ENCODE peak calls at places on chromosomes 2 and 18, in four cellular contexts. One of them, this sample, is unnamed.
A peak's percentile ranks its signal among the peaks of the same experiment; 100 is the strongest.

GRCh38 chr18:37435150-37435872 is 130.3 kb downstream of the CELF4 start:
- DNase-seq in H1: no peak
- DNase-seq in neuronal stem cell: no peak
- DNase-seq in IMR-90: no peak
- DNase-seq in this sample: no peak

GRCh38 chr2:30213326-30213725 is 18.0 kb upstream of the LBH start:
- DNase-seq in H1: no peak
- DNase-seq in neuronal stem cell: no peak
- DNase-seq in IMR-90: no peak
- DNase-seq in this sample: no peak

GRCh38 chr18:56511996-56512395 is 126.4 kb downstream of the TXNL1 start:
- DNase-seq in H1: no peak
- DNase-seq in neuronal stem cell: no peak
- DNase-seq in IMR-90: no peak
- DNase-seq in this sample: no peak

GRCh38 chr18:70376137-70376913 is 87.5 kb downstream of the SOCS6 start:
- DNase-seq in neuronal stem cell: no peak
- DNase-seq in H1: no peak
- DNase-seq in IMR-90: no peak
- DNase-seq in this sample: no peak

GRCh38 chr2:173386441-173387044 is 31.9 kb downstream of the CDCA7 start:
- DNase-seq in H1: no peak
- DNase-seq in neuronal stem cell: no peak
- DNase-seq in IMR-90: no peak
- DNase-seq in this sample: no peak

GRCh38 chr2:232210306-232210705 is 168.2 kb upstream of the ALPP start:
- DNase-seq in IMR-90: no peak
- DNase-seq in H1: no peak
- DNase-seq in neuronal stem cell: no peak
- DNase-seq in this sample: no peak

GRCh38 chr2:24075915-24076848 is at the start of gene SF3B6:
- DNase-seq in IMR-90: peak; percentile 99
- DNase-seq in neuronal stem cell: peak; percentile 96
- DNase-seq in H1: peak; percentile 100
- DNase-seq in this sample: peak; percentile 99

GRCh38 chr2:10537522-10538195 is 89.5 kb upstream of the ODC1 start:
- DNase-seq in H1: no peak
- DNase-seq in neuronal stem cell: no peak
- DNase-seq in IMR-90: no peak
- DNase-seq in this sample: no peak

GRCh38 chr2:240197439-240198139 is 57.1 kb upstream of the OTOS start:
- DNase-seq in IMR-90: no peak
- DNase-seq in H1: no peak
- DNase-seq in neuronal stem cell: no peak
- DNase-seq in this sample: no peak

GRCh38 chr2:98912221-98912851 is 23.7 kb downstream of the CRACDL start:
- DNase-seq in neuronal stem cell: no peak
- DNase-seq in H1: peak; percentile 38
- DNase-seq in IMR-90: peak; percentile 89
- DNase-seq in this sample: peak; percentile 37

GRCh38 chr2:241924069-241924908 is 54.8 kb downstream of the RTP5 start:
- DNase-seq in neuronal stem cell: no peak
- DNase-seq in IMR-90: no peak
- DNase-seq in H1: no peak
- DNase-seq in this sample: no peak

GRCh38 chr18:8224576-8224975 is 384.7 kb upstream of the RAB12 start:
- DNase-seq in neuronal stem cell: no peak
- DNase-seq in H1: no peak
- DNase-seq in IMR-90: peak; percentile 28
- DNase-seq in this sample: no peak

GRCh38 chr18:67496469-67496868 is 20.1 kb downstream of the DSEL start:
- DNase-seq in neuronal stem cell: no peak
- DNase-seq in H1: no peak
- DNase-seq in IMR-90: peak; percentile 18
- DNase-seq in this sample: no peak

GRCh38 chr2:84548303-84548702 is 32.0 kb downstream of the DNAH6 start:
- DNase-seq in IMR-90: no peak
- DNase-seq in H1: no peak
- DNase-seq in neuronal stem cell: no peak
- DNase-seq in this sample: no peak

GRCh38 chr18:10123006-10123950 is 209.5 kb downstream of the VAPA start:
- DNase-seq in H1: peak; percentile 42
- DNase-seq in neuronal stem cell: no peak
- DNase-seq in IMR-90: no peak
- DNase-seq in this sample: no peak

GRCh38 chr18:63318882-63319382 is 637 bp downstream of the BCL2 start:
- DNase-seq in neuronal stem cell: no peak
- DNase-seq in H1: no peak
- DNase-seq in IMR-90: no peak
- DNase-seq in this sample: no peak

GRCh38 chr18:32768646-32769206 is 4.1 kb downstream of the KLHL14 start:
- DNase-seq in IMR-90: no peak
- DNase-seq in neuronal stem cell: no peak
- DNase-seq in H1: no peak
- DNase-seq in this sample: peak; percentile 29

GRCh38 chr18:51030537-51031258 is 685 bp downstream of the SMAD4 start:
- DNase-seq in H1: peak; percentile 69
- DNase-seq in IMR-90: peak; percentile 26
- DNase-seq in neuronal stem cell: peak; percentile 67
- DNase-seq in this sample: peak; percentile 65

GRCh38 chr2:47509250-47509649 is 106.3 kb downstream of the MSH2 start:
- DNase-seq in IMR-90: no peak
- DNase-seq in H1: no peak
- DNase-seq in neuronal stem cell: no peak
- DNase-seq in this sample: no peak

GRCh38 chr18:72458256-72458655 is 85.9 kb downstream of the CBLN2 start:
- DNase-seq in neuronal stem cell: no peak
- DNase-seq in IMR-90: no peak
- DNase-seq in H1: no peak
- DNase-seq in this sample: no peak

GRCh38 chr2:138421971-138422335 is 79.6 kb upstream of the SPOPL start:
- DNase-seq in neuronal stem cell: no peak
- DNase-seq in IMR-90: peak; percentile 76
- DNase-seq in H1: no peak
- DNase-seq in this sample: peak; percentile 12

GRCh38 chr18:57743008-57743407 is 60.1 kb downstream of the ATP8B1 start:
- DNase-seq in H1: no peak
- DNase-seq in neuronal stem cell: no peak
- DNase-seq in IMR-90: peak; percentile 81
- DNase-seq in this sample: no peak

GRCh38 chr2:95106081-95106480 is 15.5 kb downstream of the MRPS5 start:
- DNase-seq in IMR-90: no peak
- DNase-seq in H1: no peak
- DNase-seq in neuronal stem cell: no peak
- DNase-seq in this sample: no peak

GRCh38 chr2:148298201-148298600 is 277.3 kb downstream of the MBD5 start:
- DNase-seq in neuronal stem cell: no peak
- DNase-seq in IMR-90: peak; percentile 16
- DNase-seq in H1: no peak
- DNase-seq in this sample: no peak

GRCh38 chr18:54254265-54254758 is 15.0 kb upstream of the POLI start:
- DNase-seq in H1: no peak
- DNase-seq in IMR-90: peak; percentile 20
- DNase-seq in neuronal stem cell: no peak
- DNase-seq in this sample: peak; percentile 26

GRCh38 chr2:130824492-130825061 is 12.1 kb upstream of the ARHGEF4 start:
- DNase-seq in neuronal stem cell: no peak
- DNase-seq in IMR-90: peak; percentile 99
- DNase-seq in H1: peak; percentile 41
- DNase-seq in this sample: peak; percentile 83

GRCh38 chr2:10028988-10029874 is 14.1 kb upstream of the KLF11 start:
- DNase-seq in IMR-90: no peak
- DNase-seq in H1: no peak
- DNase-seq in neuronal stem cell: no peak
- DNase-seq in this sample: no peak

GRCh38 chr2:53600835-53601234 is 166.8 kb upstream of the CHAC2 start:
- DNase-seq in IMR-90: no peak
- DNase-seq in H1: no peak
- DNase-seq in neuronal stem cell: no peak
- DNase-seq in this sample: no peak

GRCh38 chr18:74219056-74219455 is 70.7 kb downstream of the TIMM21 start:
- DNase-seq in H1: no peak
- DNase-seq in IMR-90: no peak
- DNase-seq in neuronal stem cell: no peak
- DNase-seq in this sample: no peak

GRCh38 chr2:164771897-164772296 is 69.7 kb downstream of the COBLL1 start:
- DNase-seq in neuronal stem cell: no peak
- DNase-seq in IMR-90: no peak
- DNase-seq in H1: no peak
- DNase-seq in this sample: peak; percentile 9

GRCh38 chr2:53994735-53995538 is 24.1 kb upstream of the PSME4 start:
- DNase-seq in neuronal stem cell: no peak
- DNase-seq in IMR-90: no peak
- DNase-seq in H1: no peak
- DNase-seq in this sample: no peak

GRCh38 chr18:60838677-60839076 is 466.1 kb upstream of the MC4R start:
- DNase-seq in H1: no peak
- DNase-seq in neuronal stem cell: no peak
- DNase-seq in IMR-90: no peak
- DNase-seq in this sample: no peak

GRCh38 chr18:59096098-59096779 is 43.4 kb upstream of the SEC11C start:
- DNase-seq in IMR-90: no peak
- DNase-seq in neuronal stem cell: peak; percentile 26
- DNase-seq in H1: peak; percentile 70
- DNase-seq in this sample: no peak

GRCh38 chr2:240368746-240369724 is 66.4 kb upstream of the GPC1 start:
- DNase-seq in IMR-90: no peak
- DNase-seq in H1: no peak
- DNase-seq in neuronal stem cell: no peak
- DNase-seq in this sample: no peak

GRCh38 chr2:100246163-100247145 is 75.8 kb downstream of the LONRF2 start:
- DNase-seq in neuronal stem cell: no peak
- DNase-seq in IMR-90: no peak
- DNase-seq in H1: no peak
- DNase-seq in this sample: peak; percentile 35
- H4K91ac ChIP-seq in neuronal stem cell: no peak overlapping the region
- H4K91ac ChIP-seq in IMR-90: peak overlapping the region; percentile 14
- H4K91ac ChIP-seq in H1: peak overlapping the region; percentile 22
- H4K91ac ChIP-seq in this sample: no peak overlapping the region

GRCh38 chr18:31497404-31497710 is 620 bp upstream of the DSG2 start:
- DNase-seq in IMR-90: no peak
- DNase-seq in H1: no peak
- DNase-seq in neuronal stem cell: no peak
- DNase-seq in this sample: no peak
- H3K18ac ChIP-seq in IMR-90: no peak overlapping the region
- H3K18ac ChIP-seq in H1: peak overlapping the region; percentile 68
- H3K18ac ChIP-seq in neuronal stem cell: peak overlapping the region; percentile 99
- H3K18ac ChIP-seq in this sample: peak overlapping the region; percentile 48

GRCh38 chr2:228725031-228725430 is 543.5 kb upstream of the SPHKAP start:
- DNase-seq in H1: no peak
- DNase-seq in IMR-90: no peak
- DNase-seq in neuronal stem cell: no peak
- DNase-seq in this sample: no peak

GRCh38 chr2:228723599-228723998 is 542.1 kb upstream of the SPHKAP start:
- DNase-seq in H1: no peak
- DNase-seq in IMR-90: no peak
- DNase-seq in neuronal stem cell: no peak
- DNase-seq in this sample: no peak

GRCh38 chr2:228731517-228731916 is 539.6 kb downstream of the PID1 start:
- DNase-seq in neuronal stem cell: no peak
- DNase-seq in IMR-90: peak; percentile 68
- DNase-seq in H1: no peak
- DNase-seq in this sample: peak; percentile 46

DNA sequence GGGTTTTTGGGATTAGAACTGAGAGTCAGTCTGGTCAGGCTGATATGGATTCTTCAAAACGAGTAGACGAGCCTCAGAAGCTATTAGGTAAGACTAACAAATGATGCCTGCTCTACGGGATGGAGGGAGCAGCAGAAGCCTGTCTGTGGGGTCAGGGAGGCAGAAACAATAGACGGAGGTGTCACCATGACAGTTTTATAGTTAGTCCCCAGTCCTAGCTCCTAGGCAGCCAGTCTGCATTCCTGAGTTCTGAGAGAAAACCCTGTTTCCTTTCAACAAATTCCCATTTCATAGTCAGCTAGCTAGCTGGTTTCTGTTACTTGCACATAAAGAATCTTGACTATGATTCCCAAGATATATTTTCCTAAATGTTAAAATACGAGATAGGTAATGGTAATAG is 542.1 kb downstream of the PID1 start:
- DNase-seq in IMR-90: no peak
- DNase-seq in H1: no peak
- DNase-seq in neuronal stem cell: no peak
- DNase-seq in this sample: no peak
- H4K91ac ChIP-seq in IMR-90: no peak overlapping the region
- H4K91ac ChIP-seq in H1: no peak overlapping the region
- H4K91ac ChIP-seq in neuronal stem cell: no peak overlapping the region
- H4K91ac ChIP-seq in this sample: no peak overlapping the region

DNA sequence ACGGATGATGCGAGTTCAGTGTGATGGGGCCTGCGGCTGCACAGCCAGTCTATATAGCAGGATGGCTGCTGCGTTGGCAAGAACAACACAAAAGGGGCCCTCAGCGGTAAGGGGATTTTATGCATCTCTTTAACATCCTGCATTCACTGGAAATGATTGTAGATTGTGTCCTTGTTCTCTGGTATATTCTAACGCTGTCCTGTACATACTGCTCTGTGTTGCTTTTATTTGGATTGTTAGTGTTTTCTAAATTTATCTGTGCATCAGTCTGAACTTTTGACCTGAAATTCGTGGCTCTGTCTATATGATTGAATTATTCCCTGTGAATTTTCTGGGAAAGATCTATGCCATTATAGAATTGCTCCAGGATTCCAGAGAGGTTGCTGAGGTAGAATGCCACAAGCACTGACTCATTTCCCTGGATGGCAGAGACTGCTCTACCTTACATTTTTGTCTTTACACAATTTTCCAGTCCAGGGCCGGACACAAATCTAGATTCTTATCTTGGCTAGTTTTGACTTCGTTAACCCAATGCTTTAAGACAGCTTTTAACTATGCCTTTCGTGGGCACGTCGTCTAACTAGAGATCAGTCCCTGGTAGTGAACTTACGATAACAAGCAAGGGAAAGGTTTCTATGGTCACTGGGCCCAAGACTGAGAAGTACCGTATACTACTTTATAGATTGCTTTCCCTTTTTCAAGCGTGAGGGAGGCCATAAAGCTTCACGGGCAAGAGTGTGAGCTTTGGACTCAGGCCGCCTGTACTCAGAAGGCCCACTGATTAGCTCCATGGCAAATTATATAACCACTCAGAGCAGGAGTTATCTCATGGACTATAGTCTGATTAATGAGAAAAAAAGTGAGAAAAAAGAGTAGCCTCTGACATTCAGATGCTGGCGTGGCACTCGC is at the start of gene CRYGC:
- DNase-seq in neuronal stem cell: no peak
- DNase-seq in H1: no peak
- DNase-seq in IMR-90: no peak
- DNase-seq in this sample: no peak
- H3K18ac ChIP-seq in neuronal stem cell: no peak within 1 kb of the TSS
- H3K18ac ChIP-seq in H1: no peak within 1 kb of the TSS
- H3K18ac ChIP-seq in IMR-90: no peak within 1 kb of the TSS
- H3K18ac ChIP-seq in this sample: no peak within 1 kb of the TSS

This sample was measured in mesenchymal stem cell.